ENCODE peak calls at places on chromosomes 12 and 14, in six cellular contexts. One of them, this sample, is unnamed. For H3K4me1, the result is how much of the 10 kb centered on the place peaks cover.

GRCh38 chr12:49750027-49750977 is 8.9 kb downstream of the TMBIM6 start:
- DNase-seq in transverse colon: no peak
- DNase-seq in A549: no peak
- DNase-seq in stomach: no peak
- DNase-seq in body of pancreas: no peak
- DNase-seq in K562: no peak
- DNase-seq in this sample: no peak

GRCh38 chr12:53726342-53726741 is 910 bp downstream of the CALCOCO1 start:
- DNase-seq in stomach: no peak
- DNase-seq in body of pancreas: no peak
- DNase-seq in A549: no peak
- DNase-seq in transverse colon: no peak
- DNase-seq in K562: peak
- DNase-seq in this sample: no peak

GRCh38 chr14:101360045-101360931 is 201.0 kb upstream of the DIO3 start:
- DNase-seq in K562: peak
- DNase-seq in stomach: no peak
- DNase-seq in A549: no peak
- DNase-seq in body of pancreas: no peak
- DNase-seq in transverse colon: peak
- DNase-seq in this sample: no peak

GRCh38 chr14:100676089-100676685 is 50.5 kb upstream of the DLK1 start:
- DNase-seq in stomach: peak
- DNase-seq in A549: no peak
- DNase-seq in K562: peak
- DNase-seq in body of pancreas: no peak
- DNase-seq in transverse colon: peak
- DNase-seq in this sample: no peak

GRCh38 chr14:51498411-51499227 is 153.1 kb upstream of the FRMD6 start:
- DNase-seq in stomach: no peak
- DNase-seq in A549: no peak
- DNase-seq in K562: no peak
- DNase-seq in body of pancreas: no peak
- DNase-seq in transverse colon: no peak
- DNase-seq in this sample: peak

GRCh38 chr14:32509632-32510187 is 180.6 kb downstream of the AKAP6 start:
- DNase-seq in A549: peak
- DNase-seq in stomach: peak
- DNase-seq in body of pancreas: peak
- DNase-seq in transverse colon: peak
- DNase-seq in K562: no peak
- DNase-seq in this sample: no peak

GRCh38 chr12:130922584-130922983 is 31.1 kb upstream of the ADGRD1 start:
- DNase-seq in A549: no peak
- DNase-seq in stomach: no peak
- DNase-seq in K562: no peak
- DNase-seq in transverse colon: no peak
- DNase-seq in body of pancreas: no peak
- DNase-seq in this sample: no peak

GRCh38 chr12:53712059-53712643 is 15.1 kb downstream of the CALCOCO1 start:
- DNase-seq in stomach: no peak
- DNase-seq in body of pancreas: no peak
- DNase-seq in K562: no peak
- DNase-seq in A549: no peak
- DNase-seq in transverse colon: no peak
- DNase-seq in this sample: no peak

GRCh38 chr14:74574092-74574438 is 38.0 kb downstream of the LTBP2 start:
- DNase-seq in body of pancreas: no peak
- DNase-seq in stomach: no peak
- DNase-seq in A549: no peak
- DNase-seq in transverse colon: no peak
- DNase-seq in K562: no peak
- DNase-seq in this sample: no peak

GRCh38 chr12:2794261-2794735 is 472 bp upstream of the FKBP4 start:
- DNase-seq in transverse colon: peak
- DNase-seq in body of pancreas: no peak
- DNase-seq in stomach: no peak
- DNase-seq in K562: no peak
- DNase-seq in A549: no peak
- DNase-seq in this sample: no peak

GRCh38 chr12:7588703-7589329 is 76.9 kb downstream of the APOBEC1 start:
- DNase-seq in A549: peak
- DNase-seq in stomach: peak
- DNase-seq in K562: peak
- DNase-seq in body of pancreas: peak
- DNase-seq in transverse colon: peak
- DNase-seq in this sample: peak

GRCh38 chr12:31369712-31370521 is 44.0 kb upstream of the SINHCAF start:
- DNase-seq in body of pancreas: peak
- DNase-seq in K562: no peak
- DNase-seq in stomach: peak
- DNase-seq in transverse colon: peak
- DNase-seq in A549: no peak
- DNase-seq in this sample: peak

GRCh38 chr12:359091-359490 is 30.0 kb downstream of the KDM5A start:
- DNase-seq in K562: no peak
- DNase-seq in transverse colon: no peak
- DNase-seq in A549: no peak
- DNase-seq in stomach: no peak
- DNase-seq in body of pancreas: no peak
- DNase-seq in this sample: no peak

GRCh38 chr12:27246774-27247173 is 2.7 kb downstream of the STK38L start:
- DNase-seq in stomach: no peak
- DNase-seq in A549: no peak
- DNase-seq in transverse colon: no peak
- DNase-seq in body of pancreas: no peak
- DNase-seq in K562: no peak
- DNase-seq in this sample: no peak
- H3K4me3 ChIP-seq in stomach: peak
- H3K4me3 ChIP-seq in A549: no peak
- H3K4me3 ChIP-seq in transverse colon: no peak
- H3K4me3 ChIP-seq in body of pancreas: no peak
- H3K4me3 ChIP-seq in K562: no peak
- H3K4me3 ChIP-seq in this sample: no peak

GRCh38 chr14:91294153-91294552 is 49.6 kb upstream of the GPR68 start:
- DNase-seq in body of pancreas: no peak
- DNase-seq in transverse colon: no peak
- DNase-seq in stomach: no peak
- DNase-seq in A549: no peak
- DNase-seq in K562: no peak
- DNase-seq in this sample: no peak

GRCh38 chr14:91292476-91292875 is 48.0 kb upstream of the GPR68 start:
- DNase-seq in transverse colon: no peak
- DNase-seq in body of pancreas: no peak
- DNase-seq in K562: no peak
- DNase-seq in stomach: no peak
- DNase-seq in A549: no peak
- DNase-seq in this sample: no peak

GRCh38 chr14:91291786-91292405 is 47.4 kb upstream of the GPR68 start:
- DNase-seq in transverse colon: no peak
- DNase-seq in A549: no peak
- DNase-seq in stomach: no peak
- DNase-seq in K562: no peak
- DNase-seq in body of pancreas: no peak
- DNase-seq in this sample: no peak

GRCh38 chr14:91295276-91295845 is 50.9 kb upstream of the GPR68 start:
- DNase-seq in A549: no peak
- DNase-seq in transverse colon: no peak
- DNase-seq in body of pancreas: no peak
- DNase-seq in stomach: no peak
- DNase-seq in K562: no peak
- DNase-seq in this sample: no peak

GRCh38 chr14:91293281-91293680 is 48.8 kb upstream of the GPR68 start:
- DNase-seq in stomach: no peak
- DNase-seq in A549: no peak
- DNase-seq in body of pancreas: no peak
- DNase-seq in K562: no peak
- DNase-seq in transverse colon: no peak
- DNase-seq in this sample: no peak
- TF ChIP-seq POLR2A in stomach: no peak
- TF ChIP-seq POLR2A in A549: no peak
- TF ChIP-seq POLR2A in body of pancreas: no peak
- TF ChIP-seq POLR2A in K562: no peak
- TF ChIP-seq POLR2A in transverse colon: no peak
- TF ChIP-seq POLR2A in this sample: no peak

GRCh38 chr14:35365130-35366047 is 39.2 kb downstream of the NFKBIA start:
- DNase-seq in stomach: peak
- DNase-seq in body of pancreas: peak
- DNase-seq in transverse colon: peak
- DNase-seq in K562: peak
- DNase-seq in A549: peak
- DNase-seq in this sample: peak

GRCh38 chr14:35366048-35366428 is 38.5 kb downstream of the NFKBIA start:
- DNase-seq in stomach: no peak
- DNase-seq in K562: no peak
- DNase-seq in transverse colon: no peak
- DNase-seq in body of pancreas: no peak
- DNase-seq in A549: no peak
- DNase-seq in this sample: no peak

GRCh38 chr14:35361141-35361480 is 43.4 kb downstream of the NFKBIA start:
- DNase-seq in body of pancreas: no peak
- DNase-seq in A549: no peak
- DNase-seq in transverse colon: no peak
- DNase-seq in K562: no peak
- DNase-seq in stomach: no peak
- DNase-seq in this sample: no peak

GRCh38 chr14:35362441-35362840 is 42.1 kb downstream of the NFKBIA start:
- DNase-seq in transverse colon: no peak
- DNase-seq in body of pancreas: no peak
- DNase-seq in K562: no peak
- DNase-seq in A549: no peak
- DNase-seq in stomach: no peak
- DNase-seq in this sample: peak

DNA sequence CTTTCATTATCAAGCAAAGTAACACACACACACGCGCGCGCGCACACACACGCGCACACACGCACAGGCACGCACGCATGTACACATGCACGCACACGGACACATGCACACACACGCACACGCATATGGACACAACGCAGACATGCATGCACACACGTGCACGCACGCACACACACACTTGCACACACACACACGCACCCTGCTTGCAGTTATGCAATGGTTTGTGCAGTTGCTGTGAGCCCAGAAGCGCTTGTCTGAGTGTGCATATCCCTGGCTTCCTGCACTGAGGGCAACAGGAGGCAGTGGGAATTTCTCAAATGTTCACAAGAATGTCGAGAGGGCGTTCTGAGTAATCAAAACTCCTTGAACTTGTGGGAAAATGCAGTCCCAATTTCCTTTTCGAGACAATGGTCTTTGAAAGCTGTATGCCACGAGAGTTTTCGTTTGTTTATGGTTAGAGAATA is 41.6 kb downstream of the NFKBIA start:
- DNase-seq in body of pancreas: no peak
- DNase-seq in K562: no peak
- DNase-seq in stomach: no peak
- DNase-seq in A549: no peak
- DNase-seq in transverse colon: no peak
- DNase-seq in this sample: peak
- H3K4me1 ChIP-seq in body of pancreas: under half
- H3K4me1 ChIP-seq in K562: under half
- H3K4me1 ChIP-seq in stomach: under half
- H3K4me1 ChIP-seq in A549: under half
- H3K4me1 ChIP-seq in transverse colon: under half
- H3K4me1 ChIP-seq in this sample: half or more

GRCh38 chr12:114399664-114400211 is 6.2 kb downstream of the TBX5 start:
- DNase-seq in A549: no peak
- DNase-seq in transverse colon: no peak
- DNase-seq in K562: peak
- DNase-seq in body of pancreas: no peak
- DNase-seq in stomach: no peak
- DNase-seq in this sample: no peak
- H3K4me3 ChIP-seq in A549: no peak
- H3K4me3 ChIP-seq in transverse colon: no peak
- H3K4me3 ChIP-seq in K562: no peak
- H3K4me3 ChIP-seq in body of pancreas: no peak
- H3K4me3 ChIP-seq in stomach: no peak
- H3K4me3 ChIP-seq in this sample: no peak

GRCh38 chr14:70073924-70074566 is 114.7 kb downstream of the SLC8A3 start:
- DNase-seq in transverse colon: peak
- DNase-seq in A549: peak
- DNase-seq in stomach: peak
- DNase-seq in body of pancreas: peak
- DNase-seq in K562: peak
- DNase-seq in this sample: peak
- TF ChIP-seq POLR2A in transverse colon: no peak
- TF ChIP-seq POLR2A in A549: no peak
- TF ChIP-seq POLR2A in stomach: no peak
- TF ChIP-seq POLR2A in body of pancreas: no peak
- TF ChIP-seq POLR2A in K562: no peak
- TF ChIP-seq POLR2A in this sample: no peak

DNA sequence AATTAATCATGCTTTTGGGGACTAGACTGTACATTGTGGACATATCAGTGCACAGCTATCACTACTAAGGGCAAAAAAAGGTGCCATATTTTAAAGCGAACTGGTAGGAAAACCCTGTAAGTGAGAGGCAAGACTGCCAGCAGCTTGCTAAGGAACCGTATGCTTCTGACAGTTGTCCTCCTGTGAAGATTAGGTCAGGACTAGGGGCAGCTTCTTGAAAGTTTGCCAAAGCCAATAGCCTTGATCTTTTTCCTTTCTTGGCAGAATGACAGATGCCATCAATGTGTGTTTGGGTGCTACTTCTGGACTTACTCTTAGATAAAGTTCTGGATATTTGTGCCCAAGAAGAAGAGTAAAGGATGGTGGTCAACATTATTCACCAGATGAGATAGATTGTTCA is 7.4 kb downstream of the DAAM1 start:
- DNase-seq in stomach: no peak
- DNase-seq in body of pancreas: no peak
- DNase-seq in transverse colon: no peak
- DNase-seq in K562: no peak
- DNase-seq in A549: no peak
- DNase-seq in this sample: no peak
- H3K4me1 ChIP-seq in stomach: half or more
- H3K4me1 ChIP-seq in body of pancreas: half or more
- H3K4me1 ChIP-seq in transverse colon: under half
- H3K4me1 ChIP-seq in K562: under half
- H3K4me1 ChIP-seq in A549: under half
- H3K4me1 ChIP-seq in this sample: under half

DNA sequence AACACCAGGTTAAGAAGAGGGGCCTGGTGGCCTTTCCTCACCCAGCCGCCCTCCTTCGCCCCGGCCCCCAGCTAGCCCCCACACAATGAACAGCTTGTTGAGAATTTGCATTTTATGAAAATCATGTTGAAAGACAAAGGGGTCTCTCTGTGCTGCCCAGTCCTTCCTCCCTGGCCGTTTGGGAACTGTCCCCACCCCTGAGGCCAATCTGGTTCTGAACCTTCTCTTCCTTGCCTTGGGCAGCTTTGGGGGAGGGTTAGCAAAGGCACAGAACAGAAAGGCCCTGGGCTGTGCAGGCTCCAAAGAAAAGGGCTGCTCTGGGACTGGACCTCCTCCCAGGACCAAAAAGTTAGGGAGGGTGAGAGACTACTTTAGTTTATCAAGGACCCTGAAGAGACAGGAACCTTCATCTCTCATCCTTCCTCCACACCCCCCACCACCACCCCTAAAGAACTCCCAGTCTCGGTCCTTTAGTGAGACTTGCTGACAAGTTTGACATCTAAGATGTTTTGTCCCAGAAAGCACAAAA is 1.3 kb downstream of the TAMALIN start:
- DNase-seq in K562: no peak
- DNase-seq in A549: no peak
- DNase-seq in stomach: no peak
- DNase-seq in body of pancreas: no peak
- DNase-seq in transverse colon: no peak
- DNase-seq in this sample: no peak
- H3K4me3 ChIP-seq in K562: no peak
- H3K4me3 ChIP-seq in A549: no peak
- H3K4me3 ChIP-seq in stomach: peak
- H3K4me3 ChIP-seq in body of pancreas: no peak
- H3K4me3 ChIP-seq in transverse colon: peak
- H3K4me3 ChIP-seq in this sample: no peak

This sample was measured in thyroid gland.